ENCODE peak calls at places on chromosomes 1 and 21, in seven cellular contexts. F is GM12891, C is HepG2, X is K562, T is H1, J is GM12878, S is SK-N-SH. O is an unnamed sample.

GRCh38 chr1:40625076-40625475 is 40.4 kb downstream of the RIMS3 start:
- DNase-seq in T (no peak), C (peak), J (no peak), S (no peak), X (no peak), F (no peak), O (no peak)

GRCh38 chr21:46152939-46153258 is 2.5 kb downstream of the FTCD start:
- DNase-seq in S (no peak), T (no peak), X (no peak), F (no peak), C (no peak), J (no peak), O (no peak)

GRCh38 chr1:163875214-163875926 is 553.6 kb downstream of the NUF2 start:
- DNase-seq in F (no peak), J (no peak), X (no peak), C (no peak), S (no peak), T (no peak), O (no peak)

GRCh38 chr1:40413527-40414252 is 36.6 kb upstream of the ZFP69B start:
- DNase-seq in F (no peak), C (no peak), X (no peak), T (no peak), J (no peak), S (no peak), O (no peak)

GRCh38 chr1:244439391-244440032 is 12.2 kb downstream of the ADSS2 start:
- DNase-seq in X (peak), S (no peak), J (no peak), T (no peak), C (no peak), F (no peak), O (no peak)

GRCh38 chr1:109547412-109548320 is 749 bp upstream of the GNAI3 start:
- DNase-seq in C (no peak), S (no peak), F (no peak), J (no peak), T (no peak), X (no peak), O (no peak)

GRCh38 chr21:32426066-32426465 is 13.6 kb downstream of the EVA1C start:
- DNase-seq in F (no peak), T (no peak), C (no peak), S (no peak), X (no peak), J (no peak), O (no peak)

GRCh38 chr1:200473698-200474371 is 64.0 kb upstream of the ZNF281 start:
- DNase-seq in J (peak), T (no peak), S (peak), F (no peak), X (no peak), C (no peak), O (no peak)

GRCh38 chr1:59502009-59502691 is 205.3 kb downstream of the FGGY start:
- DNase-seq in S (peak), T (no peak), X (no peak), J (no peak), C (no peak), F (no peak), O (no peak)

GRCh38 chr1:22888320-22889075 is 84.2 kb downstream of the LACTBL1 start:
- DNase-seq in C (no peak), F (no peak), S (no peak), J (no peak), X (no peak), T (no peak), O (no peak)

GRCh38 chr1:3598051-3598471 is 13.2 kb downstream of the MEGF6 start:
- DNase-seq in T (no peak), X (peak), S (no peak), J (no peak), C (no peak), F (no peak), O (no peak)

GRCh38 chr1:51612349-51612982 is 4.4 kb upstream of the OSBPL9 start:
- DNase-seq in S (no peak), T (no peak), C (no peak), X (no peak), F (no peak), J (no peak), O (no peak)

GRCh38 chr1:33255347-33256311 is 663 bp upstream of the ZNF362 start:
- DNase-seq in J (peak), S (peak), T (peak), X (no peak), F (peak), C (peak), O (peak)

GRCh38 chr1:61606448-61607312 is 118.3 kb downstream of the TM2D1 start:
- DNase-seq in J (no peak), F (no peak), C (no peak), S (no peak), X (no peak), T (no peak), O (no peak)

GRCh38 chr21:34974162-34974981 is 74.7 kb downstream of the RUNX1 start:
- DNase-seq in F (peak), S (no peak), X (no peak), T (no peak), C (peak), J (peak), O (peak)

GRCh38 chr21:23886828-23887708 is 1720.2 kb downstream of the MRPL39 start:
- DNase-seq in J (no peak), X (no peak), T (no peak), F (no peak), S (no peak), C (no peak), O (no peak)

GRCh38 chr21:23017989-23018388 is 2019.8 kb downstream of the NCAM2 start:
- DNase-seq in X (no peak), S (no peak), J (no peak), C (no peak), F (no peak), T (no peak), O (no peak)

GRCh38 chr1:181079920-181080319 is 8.6 kb upstream of the IER5 start:
- DNase-seq in T (no peak), J (no peak), S (no peak), C (no peak), F (no peak), X (no peak), O (no peak)

GRCh38 chr1:55000110-55000815 is 1.5 kb downstream of the BSND start:
- DNase-seq in X (no peak), C (no peak), S (no peak), T (no peak), F (no peak), J (no peak), O (no peak)

GRCh38 chr1:167360120-167360519 is 139.4 kb downstream of the POU2F1 start:
- DNase-seq in S (no peak), T (no peak), J (no peak), C (no peak), X (no peak), F (no peak), O (no peak)

GRCh38 chr21:32377506-32377905 is 15.3 kb downstream of the URB1 start:
- DNase-seq in X (no peak), S (no peak), C (no peak), J (no peak), T (no peak), F (no peak), O (no peak)

GRCh38 chr1:9784508-9785133 is 39.1 kb downstream of the CLSTN1 start:
- DNase-seq in C (peak), T (no peak), S (peak), X (peak), J (peak), F (no peak), O (no peak)

DNA sequence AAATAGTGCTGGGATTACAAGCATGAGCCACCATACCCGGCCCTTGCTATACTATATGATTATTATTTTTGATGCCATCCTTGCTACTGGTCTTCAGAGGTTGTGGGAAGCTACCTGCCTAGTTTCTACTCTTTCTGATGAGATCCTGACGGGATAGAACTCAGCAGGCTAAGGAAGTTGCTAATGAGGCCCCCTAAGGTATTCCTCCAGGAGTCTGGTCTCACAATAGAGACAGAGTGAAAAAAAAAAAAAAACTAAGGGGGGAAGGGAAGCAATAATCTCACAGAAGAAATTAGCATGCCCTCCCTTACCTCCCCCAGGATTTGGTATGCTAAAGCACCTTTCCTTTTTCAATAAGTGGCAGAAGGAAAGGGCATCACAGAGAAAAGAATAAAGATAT is 17.6 kb downstream of the INTS3 start:
- DNase-seq in C (no peak), X (no peak), T (peak), J (no peak), F (no peak), S (no peak), O (no peak)
- TF ChIP-seq POLR2AphosphoS5 in C (no peak), X (no peak), T (no peak), J (no peak), F (no peak), S (no peak), O (no peak)

DNA sequence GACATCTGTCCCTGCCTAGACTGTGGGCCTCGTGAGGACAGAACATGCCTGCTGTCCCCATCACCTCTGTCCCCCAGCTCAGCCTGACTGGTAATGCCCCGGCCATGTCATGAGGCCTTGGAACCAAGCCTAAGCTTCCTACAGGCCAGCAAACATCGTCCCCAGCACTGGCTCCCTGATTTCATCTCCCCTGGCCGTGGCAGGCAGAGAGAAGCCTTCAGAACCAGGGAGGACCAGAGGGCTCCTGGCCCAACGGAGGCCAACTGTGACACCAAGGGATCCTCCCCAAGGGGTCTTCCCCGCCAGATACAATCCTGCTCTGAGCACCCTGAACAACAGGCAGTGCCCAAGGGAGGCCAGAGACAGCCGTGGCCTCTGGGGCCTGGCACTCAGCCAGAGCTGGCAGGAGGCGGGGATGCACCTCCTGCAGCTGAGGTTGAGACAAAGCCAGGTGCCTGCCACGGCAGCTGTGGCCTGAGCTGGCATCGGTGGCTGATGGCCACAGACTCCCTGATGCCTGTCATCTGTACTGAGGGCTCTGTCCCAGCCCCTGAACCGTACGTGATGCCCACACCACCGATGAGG is 9.9 kb upstream of the NPHP4 start:
- DNase-seq in J (no peak), T (no peak), F (no peak), S (peak), C (no peak), X (no peak), O (no peak)
- TF ChIP-seq TAF1 in J (no peak), T (no peak), F (no peak), S (no peak), C (no peak), X (no peak), O (no peak)

GRCh38 chr21:15064576-15065380 is at the start of gene NRIP1:
- DNase-seq in F (peak), S (peak), T (peak), C (peak), J (no peak), X (peak), O (peak)
- TF ChIP-seq POLR2AphosphoS5 in F (no peak), S (no peak), T (no peak), C (peak), J (no peak), X (peak), O (no peak)

GRCh38 chr1:19384113-19384512 is 72.0 kb downstream of the SLC66A1 start:
- DNase-seq in J (no peak), T (no peak), S (peak), X (peak), C (no peak), F (no peak), O (no peak)
- TF ChIP-seq TAF1 in J (no peak), T (no peak), S (no peak), X (no peak), C (no peak), F (no peak), O (no peak)

GRCh38 chr1:227328405-227329019 is 10.2 kb upstream of the CDC42BPA start:
- DNase-seq in T (no peak), X (no peak), S (no peak), F (no peak), C (peak), J (no peak), O (no peak)

GRCh38 chr1:227335587-227336020 is 17.3 kb upstream of the CDC42BPA start:
- DNase-seq in T (no peak), C (no peak), X (peak), J (no peak), F (no peak), S (no peak), O (no peak)

GRCh38 chr1:227333423-227333822 is 15.1 kb upstream of the CDC42BPA start:
- DNase-seq in J (no peak), F (no peak), T (no peak), C (no peak), X (no peak), S (no peak), O (no peak)

GRCh38 chr1:227330279-227330678 is 12.0 kb upstream of the CDC42BPA start:
- DNase-seq in S (no peak), F (no peak), T (no peak), J (no peak), X (no peak), C (no peak), O (no peak)

GRCh38 chr1:227330709-227331108 is 12.4 kb upstream of the CDC42BPA start:
- DNase-seq in T (no peak), C (no peak), X (no peak), J (no peak), F (no peak), S (no peak), O (no peak)
- TF ChIP-seq POLR2AphosphoS5 in T (no peak), C (no peak), X (no peak), J (no peak), F (no peak), S (no peak), O (no peak)

GRCh38 chr1:208430220-208430619 is 186.0 kb upstream of the PLXNA2 start:
- DNase-seq in T (no peak), S (no peak), F (no peak), X (no peak), J (no peak), C (no peak), O (no peak)

GRCh38 chr1:208432346-208432745 is 188.2 kb upstream of the PLXNA2 start:
- DNase-seq in J (no peak), C (no peak), T (no peak), F (no peak), X (no peak), S (no peak), O (no peak)

GRCh38 chr1:208431721-208432120 is 187.5 kb upstream of the PLXNA2 start:
- DNase-seq in C (no peak), F (no peak), T (no peak), J (no peak), X (no peak), S (no peak), O (no peak)

GRCh38 chr1:208434008-208434407 is 189.8 kb upstream of the PLXNA2 start:
- DNase-seq in J (no peak), X (no peak), C (no peak), T (no peak), S (no peak), F (no peak), O (no peak)

DNA sequence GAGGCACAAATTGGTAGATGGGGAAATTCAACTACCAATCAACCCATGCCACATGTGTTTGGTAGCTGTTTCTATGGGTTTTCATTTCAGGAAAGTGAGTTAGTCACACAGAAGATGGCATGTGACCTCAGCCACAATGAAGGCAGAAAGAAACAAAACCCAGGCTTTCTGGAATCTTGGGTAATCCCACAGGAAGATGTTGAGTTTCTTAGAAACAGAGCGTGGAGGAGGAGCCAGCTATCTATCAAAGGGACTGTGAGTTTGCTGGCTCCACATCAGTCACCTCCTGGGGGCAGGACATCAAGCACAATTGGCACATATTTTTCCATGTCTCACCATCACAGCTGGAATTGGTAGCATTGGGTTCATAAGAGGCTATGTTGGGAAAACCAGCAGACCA is 188.9 kb upstream of the PLXNA2 start:
- DNase-seq in C (no peak), S (no peak), X (no peak), F (no peak), J (no peak), T (no peak), O (no peak)
- TF ChIP-seq TAF1 in C (no peak), S (no peak), X (no peak), F (no peak), J (no peak), T (no peak), O (no peak)

DNA sequence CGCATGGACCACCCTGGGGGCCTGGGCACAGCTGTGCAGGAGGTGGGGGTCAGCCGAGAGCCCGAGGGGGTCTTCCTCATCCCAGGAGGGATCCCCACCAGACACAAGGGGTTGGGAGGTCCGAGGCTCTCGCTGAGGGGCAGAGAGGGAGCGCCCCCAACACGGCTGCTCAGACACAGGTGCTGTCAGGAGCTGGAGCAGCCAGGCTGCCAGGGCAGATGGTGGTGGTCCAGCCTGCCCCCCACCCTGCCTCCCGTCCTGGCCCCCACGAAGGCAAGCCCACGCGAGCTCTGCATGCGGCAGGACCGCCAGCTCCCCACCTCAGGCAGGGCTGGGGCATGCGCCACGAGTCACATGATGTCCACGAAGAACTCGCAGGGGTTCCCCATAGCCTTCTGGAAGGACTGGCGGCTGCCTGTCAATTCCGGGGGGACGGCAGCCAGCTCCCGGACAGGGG is 4.7 kb downstream of the TAS1R3 start:
- DNase-seq in S (no peak), C (no peak), J (no peak), T (no peak), F (no peak), X (no peak), O (no peak)
- TF ChIP-seq POLR2AphosphoS5 in S (no peak), C (no peak), J (no peak), T (no peak), F (no peak), X (no peak), O (no peak)

GRCh38 chr1:114369930-114370329 is 141.1 kb downstream of the TRIM33 start:
- DNase-seq in T (no peak), X (no peak), J (no peak), C (no peak), S (no peak), F (no peak), O (no peak)
- TF ChIP-seq TAF1 in T (no peak), X (no peak), J (no peak), C (no peak), S (no peak), F (no peak), O (no peak)

DNA sequence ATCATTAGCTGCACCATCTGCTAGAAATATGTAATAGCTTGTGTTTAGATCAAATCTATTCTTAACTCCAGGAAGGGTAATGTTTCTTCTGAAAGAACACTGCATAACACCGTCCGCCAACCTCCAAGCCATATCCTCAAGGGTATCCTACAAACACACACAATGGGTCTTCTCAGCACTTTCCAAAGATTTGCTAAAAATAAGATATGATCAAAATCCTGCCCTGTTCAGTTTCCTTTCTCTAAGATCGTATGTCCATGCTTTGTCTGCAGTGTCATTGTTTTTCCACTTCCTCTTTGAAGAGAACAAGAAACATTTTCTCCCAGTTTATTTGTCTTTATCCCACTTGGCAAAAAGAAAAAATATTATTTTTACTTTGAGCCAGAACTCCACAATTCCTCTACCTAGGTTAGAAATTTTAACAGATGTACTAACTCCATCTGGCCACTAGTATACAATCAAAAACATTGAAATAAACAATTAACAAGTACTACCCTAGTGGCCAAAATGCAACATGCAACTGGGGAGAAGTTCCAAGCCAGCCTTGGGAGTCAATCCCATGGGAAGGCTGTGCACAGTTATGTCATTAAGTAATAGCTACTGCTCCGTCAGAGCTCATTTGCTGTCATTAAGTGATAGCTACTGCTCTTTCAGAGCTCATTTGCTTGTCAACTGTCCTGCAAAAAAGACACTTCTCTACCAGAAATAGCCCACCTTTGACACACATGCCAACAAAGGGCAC is 37.8 kb downstream of the FRRS1 start:
- DNase-seq in X (peak), T (no peak), F (no peak), S (peak), J (no peak), C (peak), O (no peak)
- TF ChIP-seq POLR2AphosphoS5 in X (no peak), T (no peak), F (no peak), S (no peak), J (no peak), C (no peak), O (no peak)

GRCh38 chr1:176058686-176059085 is 148.4 kb downstream of the COP1 start:
- DNase-seq in J (no peak), S (peak), F (no peak), T (no peak), C (peak), X (no peak), O (no peak)
- TF ChIP-seq TAF1 in J (no peak), S (no peak), F (no peak), T (no peak), C (no peak), X (no peak), O (no peak)

O was measured in GM12892.